ENCODE peak calls at places on chromosomes 12 and 14, in four cellular contexts. One of them, this sample, is unnamed.
A peak's percentile ranks its signal among the peaks of the same experiment; 100 is the strongest.

GRCh38 chr14:45177081-45177480 is 41.4 kb downstream of the FANCM start:
- DNase-seq in A549: no peak
- DNase-seq in pancreas: no peak
- DNase-seq in lung: no peak
- DNase-seq in this sample: no peak

GRCh38 chr14:74501135-74501614 is 7.6 kb downstream of the ISCA2 start:
- DNase-seq in A549: peak; percentile 68
- DNase-seq in pancreas: no peak
- DNase-seq in lung: peak; percentile 74
- DNase-seq in this sample: peak; percentile 73

GRCh38 chr14:69037790-69038448 is 58.8 kb upstream of the ACTN1 start:
- DNase-seq in A549: peak; percentile 21
- DNase-seq in pancreas: no peak
- DNase-seq in lung: no peak
- DNase-seq in this sample: no peak

GRCh38 chr14:55547650-55548315 is 32.2 kb upstream of the KTN1 start:
- DNase-seq in A549: no peak
- DNase-seq in pancreas: no peak
- DNase-seq in lung: no peak
- DNase-seq in this sample: no peak

GRCh38 chr12:78961171-78961570 is 96.6 kb downstream of the SYT1 start:
- DNase-seq in A549: no peak
- DNase-seq in pancreas: no peak
- DNase-seq in lung: no peak
- DNase-seq in this sample: no peak

GRCh38 chr14:92740440-92740839 is 8.0 kb downstream of the LGMN start:
- DNase-seq in A549: no peak
- DNase-seq in pancreas: no peak
- DNase-seq in lung: no peak
- DNase-seq in this sample: no peak

GRCh38 chr12:41407240-41407799 is 219.2 kb downstream of the PDZRN4 start:
- DNase-seq in A549: no peak
- DNase-seq in pancreas: no peak
- DNase-seq in lung: no peak
- DNase-seq in this sample: no peak

GRCh38 chr12:103773109-103773905 is 67.7 kb downstream of the NT5DC3 start:
- DNase-seq in A549: no peak
- DNase-seq in pancreas: no peak
- DNase-seq in lung: no peak
- DNase-seq in this sample: no peak

GRCh38 chr12:225012-225411 is 11.1 kb upstream of the SLC6A12 start:
- DNase-seq in A549: no peak
- DNase-seq in pancreas: no peak
- DNase-seq in lung: no peak
- DNase-seq in this sample: no peak

GRCh38 chr12:72444125-72444524 is 172.0 kb downstream of the TRHDE start:
- DNase-seq in A549: no peak
- DNase-seq in pancreas: no peak
- DNase-seq in lung: no peak
- DNase-seq in this sample: no peak

GRCh38 chr14:79040742-79041249 is 870.6 kb downstream of the NRXN3 start:
- DNase-seq in A549: no peak
- DNase-seq in pancreas: no peak
- DNase-seq in lung: no peak
- DNase-seq in this sample: no peak

GRCh38 chr12:124347805-124348658 is 53.1 kb downstream of the RFLNA start:
- DNase-seq in A549: no peak
- DNase-seq in pancreas: no peak
- DNase-seq in lung: no peak
- DNase-seq in this sample: no peak

GRCh38 chr14:24092960-24093900 is 881 bp upstream of the PCK2 start:
- DNase-seq in A549: no peak
- DNase-seq in pancreas: no peak
- DNase-seq in lung: no peak
- DNase-seq in this sample: no peak

GRCh38 chr14:75306917-75307699 is 28.5 kb downstream of the FOS start:
- DNase-seq in A549: peak; percentile 66
- DNase-seq in pancreas: no peak
- DNase-seq in lung: no peak
- DNase-seq in this sample: no peak

GRCh38 chr12:128459067-128459466 is 192.1 kb downstream of the TMEM132C start:
- DNase-seq in A549: no peak
- DNase-seq in pancreas: no peak
- DNase-seq in lung: no peak
- DNase-seq in this sample: no peak

GRCh38 chr12:122862872-122863701 is 27.8 kb downstream of the HIP1R start:
- DNase-seq in A549: no peak
- DNase-seq in pancreas: peak; percentile 68
- DNase-seq in lung: peak; percentile 72
- DNase-seq in this sample: no peak

GRCh38 chr12:112898380-112898779 is 8.4 kb upstream of the OAS1 start:
- DNase-seq in A549: no peak
- DNase-seq in pancreas: no peak
- DNase-seq in lung: no peak
- DNase-seq in this sample: no peak

GRCh38 chr12:11477110-11477509 is 81.7 kb upstream of the PRB2 start:
- DNase-seq in A549: no peak
- DNase-seq in pancreas: no peak
- DNase-seq in lung: no peak
- DNase-seq in this sample: no peak

GRCh38 chr12:77163068-77163810 is 97.9 kb upstream of the E2F7 start:
- DNase-seq in A549: no peak
- DNase-seq in pancreas: no peak
- DNase-seq in lung: no peak
- DNase-seq in this sample: no peak

GRCh38 chr12:45773734-45774133 is 44.2 kb downstream of the ARID2 start:
- DNase-seq in A549: no peak
- DNase-seq in pancreas: no peak
- DNase-seq in lung: no peak
- DNase-seq in this sample: no peak

GRCh38 chr12:3032770-3033537 is 44.2 kb upstream of the TSPAN9 start:
- DNase-seq in A549: no peak
- DNase-seq in pancreas: no peak
- DNase-seq in lung: no peak
- DNase-seq in this sample: no peak

GRCh38 chr12:26118356-26118755 is 6.5 kb downstream of the BHLHE41 start:
- DNase-seq in A549: no peak
- DNase-seq in pancreas: no peak
- DNase-seq in lung: no peak
- DNase-seq in this sample: no peak
- TF ChIP-seq CTCF in A549: no peak
- TF ChIP-seq CTCF in pancreas: no peak
- TF ChIP-seq CTCF in lung: no peak
- TF ChIP-seq CTCF in this sample: no peak

GRCh38 chr12:50772470-50772869 is 8.6 kb downstream of the ATF1 start:
- DNase-seq in A549: no peak
- DNase-seq in pancreas: no peak
- DNase-seq in lung: no peak
- DNase-seq in this sample: no peak
- H3K4me1 ChIP-seq in A549: peaks cover 16% of the 10 kb centered on the region
- H3K4me1 ChIP-seq in pancreas: no peaks in the 10 kb centered on the region
- H3K4me1 ChIP-seq in lung: peaks cover 3% of the 10 kb centered on the region
- H3K4me1 ChIP-seq in this sample: peaks cover 6% of the 10 kb centered on the region

GRCh38 chr14:22113401-22113800 is 439.8 kb upstream of the OR4E1 start:
- DNase-seq in A549: no peak
- DNase-seq in pancreas: no peak
- DNase-seq in lung: no peak
- DNase-seq in this sample: no peak

GRCh38 chr14:22123188-22123560 is 449.6 kb upstream of the OR4E1 start:
- DNase-seq in A549: no peak
- DNase-seq in pancreas: no peak
- DNase-seq in lung: no peak
- DNase-seq in this sample: no peak

GRCh38 chr14:22124071-22124613 is 450.5 kb upstream of the OR4E1 start:
- DNase-seq in A549: no peak
- DNase-seq in pancreas: no peak
- DNase-seq in lung: no peak
- DNase-seq in this sample: no peak

GRCh38 chr14:22122227-22123187 is 448.9 kb upstream of the OR4E1 start:
- DNase-seq in A549: peak; percentile 12
- DNase-seq in pancreas: no peak
- DNase-seq in lung: no peak
- DNase-seq in this sample: no peak

DNA sequence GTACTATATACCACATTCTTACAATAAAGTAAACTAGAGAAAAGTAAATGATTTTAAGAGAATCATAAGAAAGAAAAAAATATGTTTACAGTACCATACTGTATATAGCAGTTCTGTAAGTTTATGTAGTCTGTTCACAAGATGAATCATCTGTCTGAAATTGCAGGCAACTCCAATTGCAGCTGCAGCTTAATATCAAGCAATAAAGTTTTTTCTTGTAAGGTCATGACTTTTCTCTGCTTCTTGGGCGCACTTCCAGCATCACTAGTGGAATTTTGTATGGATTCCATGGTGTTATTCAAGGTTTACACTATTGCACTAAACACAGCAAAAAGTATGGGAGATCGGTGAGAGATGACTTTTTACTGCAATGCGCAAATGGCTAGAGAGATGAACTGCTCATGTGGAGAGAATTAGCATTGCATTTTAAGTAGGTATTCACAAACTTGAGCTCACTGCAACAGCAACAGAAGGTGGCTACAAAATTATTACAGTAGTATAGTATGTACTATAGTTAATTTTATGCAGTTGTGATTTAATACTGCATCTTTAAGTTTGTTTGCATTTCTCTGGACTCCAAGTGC is 445.4 kb upstream of the OR4E1 start:
- DNase-seq in A549: no peak
- DNase-seq in pancreas: no peak
- DNase-seq in lung: no peak
- DNase-seq in this sample: no peak
- TF ChIP-seq CTCF in A549: no peak
- TF ChIP-seq CTCF in pancreas: no peak
- TF ChIP-seq CTCF in lung: no peak
- TF ChIP-seq CTCF in this sample: no peak

DNA sequence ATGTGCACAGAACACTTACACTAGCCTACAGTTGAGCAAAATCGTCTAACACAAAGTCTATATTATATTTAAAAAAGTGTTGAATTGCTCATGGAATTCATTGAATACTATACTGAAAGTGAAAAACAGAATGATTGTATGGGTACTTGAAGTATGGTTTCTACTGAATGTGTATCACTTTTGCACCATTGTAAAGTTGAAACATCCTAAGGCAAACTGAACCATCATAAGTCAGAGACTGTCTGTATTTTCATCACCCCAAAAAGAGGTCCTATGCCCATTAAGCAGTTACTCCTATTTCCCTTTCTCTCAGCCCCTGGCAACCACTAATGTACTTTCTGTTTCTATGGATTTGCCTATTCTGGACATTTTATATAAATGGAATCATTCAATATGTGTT is 4.4 kb upstream of the AMIGO2 start:
- DNase-seq in A549: no peak
- DNase-seq in pancreas: no peak
- DNase-seq in lung: no peak
- DNase-seq in this sample: no peak
- H3K4me1 ChIP-seq in A549: peaks cover 73% of the 10 kb centered on the region
- H3K4me1 ChIP-seq in pancreas: no peaks in the 10 kb centered on the region
- H3K4me1 ChIP-seq in lung: peaks cover 3% of the 10 kb centered on the region
- H3K4me1 ChIP-seq in this sample: peaks cover 21% of the 10 kb centered on the region

DNA sequence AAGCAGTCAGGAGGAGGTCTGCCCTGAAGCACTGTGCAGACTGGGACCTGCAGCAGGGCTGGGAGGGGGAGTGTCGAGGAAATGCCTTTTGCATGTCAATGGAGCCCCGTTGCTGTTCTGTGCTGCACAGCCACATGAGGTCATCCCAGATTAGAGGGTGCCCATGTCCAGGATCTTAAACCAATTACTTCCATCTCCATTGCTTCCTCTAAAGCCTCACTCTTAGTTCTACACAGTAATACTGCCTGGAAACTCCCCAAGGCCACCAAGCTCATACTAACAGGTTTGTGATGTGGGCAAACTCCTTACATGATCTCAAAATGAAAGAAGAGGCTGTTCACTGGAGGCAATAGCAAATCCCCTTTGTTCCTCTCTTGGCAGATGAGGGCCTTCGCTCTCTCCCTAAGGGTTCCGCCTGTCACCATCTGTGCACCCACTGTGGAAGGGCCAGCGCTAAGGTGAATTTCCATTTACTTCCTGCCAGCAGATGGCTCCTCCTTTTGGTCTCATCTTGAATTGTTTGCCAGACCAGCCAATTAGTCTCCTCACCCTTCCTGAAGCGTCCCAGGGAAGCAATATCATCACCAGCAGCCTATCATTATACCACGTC is 35.4 kb upstream of the LTA4H start:
- DNase-seq in A549: peak; percentile 42
- DNase-seq in pancreas: no peak
- DNase-seq in lung: no peak
- DNase-seq in this sample: no peak
- TF ChIP-seq CTCF in A549: peak; percentile 14
- TF ChIP-seq CTCF in pancreas: no peak
- TF ChIP-seq CTCF in lung: no peak
- TF ChIP-seq CTCF in this sample: no peak

GRCh38 chr12:16361142-16361783 is 13.8 kb downstream of the MGST1 start:
- DNase-seq in A549: no peak
- DNase-seq in pancreas: no peak
- DNase-seq in lung: no peak
- DNase-seq in this sample: no peak
- H3K4me1 ChIP-seq in A549: peaks cover 26% of the 10 kb centered on the region
- H3K4me1 ChIP-seq in pancreas: no peaks in the 10 kb centered on the region
- H3K4me1 ChIP-seq in lung: no peaks in the 10 kb centered on the region
- H3K4me1 ChIP-seq in this sample: no peaks in the 10 kb centered on the region

DNA sequence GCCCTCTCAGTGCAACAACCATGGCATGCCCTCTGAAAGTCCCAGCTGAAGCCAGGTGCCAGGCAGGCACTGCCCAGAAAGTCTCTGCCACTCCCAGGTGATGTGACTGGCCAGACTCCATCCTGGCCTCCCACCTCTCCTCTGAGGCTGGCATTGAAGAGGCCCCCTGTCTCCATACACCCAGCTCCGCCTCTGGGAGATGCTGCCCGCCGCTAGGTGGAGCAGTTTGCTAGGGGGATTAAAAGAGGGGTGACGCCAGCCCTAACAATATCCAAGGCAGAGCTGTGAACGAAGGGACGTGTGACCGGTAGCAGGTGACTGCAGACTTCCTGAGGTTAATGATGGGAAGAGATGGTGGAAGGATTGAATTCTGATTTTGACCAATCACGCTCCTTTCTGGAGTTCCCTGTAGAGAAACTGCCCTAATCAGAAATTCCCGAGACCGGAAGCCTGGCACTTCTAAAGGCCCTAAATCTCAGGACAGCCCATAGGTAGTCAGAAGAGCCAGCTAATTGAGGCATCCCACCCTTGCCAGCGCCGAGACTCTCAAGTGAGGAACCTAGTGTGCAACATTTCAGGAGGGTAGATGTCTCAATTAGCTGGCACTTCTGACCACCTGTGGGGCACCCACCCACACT is 8.3 kb upstream of the PLEK2 start:
- DNase-seq in A549: no peak
- DNase-seq in pancreas: peak; percentile 74
- DNase-seq in lung: no peak
- DNase-seq in this sample: no peak
- TF ChIP-seq CTCF in A549: peak; percentile 50
- TF ChIP-seq CTCF in pancreas: no peak
- TF ChIP-seq CTCF in lung: no peak
- TF ChIP-seq CTCF in this sample: no peak

DNA sequence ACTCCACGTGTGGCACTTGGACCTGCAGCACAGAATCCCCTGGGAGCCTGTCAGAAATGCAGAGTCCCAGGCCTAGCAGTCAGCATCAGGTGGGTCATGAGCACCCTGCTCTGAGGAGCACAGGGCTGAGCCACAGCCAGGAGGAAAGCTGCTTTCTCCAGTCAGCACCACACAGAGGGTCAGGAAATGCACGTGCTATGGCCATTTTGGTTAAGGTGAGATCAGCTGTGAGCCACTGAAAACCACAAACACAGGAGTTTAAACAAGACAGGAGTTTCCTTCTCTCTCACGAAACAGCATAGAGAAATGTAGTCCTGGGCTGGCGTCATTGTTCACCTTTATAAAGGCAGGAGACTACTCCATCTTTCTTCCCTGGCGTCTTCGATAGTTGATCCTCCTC is 204.5 kb upstream of the SFSWAP start:
- DNase-seq in A549: no peak
- DNase-seq in pancreas: no peak
- DNase-seq in lung: no peak
- DNase-seq in this sample: no peak
- H3K4me1 ChIP-seq in A549: no peaks in the 10 kb centered on the region
- H3K4me1 ChIP-seq in pancreas: no peaks in the 10 kb centered on the region
- H3K4me1 ChIP-seq in lung: no peaks in the 10 kb centered on the region
- H3K4me1 ChIP-seq in this sample: no peaks in the 10 kb centered on the region